ENCODE peak calls at places on chromosomes 7 and 10, in five cellular contexts. M, X, Q, Y and N are unnamed samples.
A peak's percentile ranks its signal among the peaks of the same experiment; 100 is the strongest.

GRCh38 chr10:131578472-131578970 is 267.0 kb upstream of the TCERG1L start:
- DNase-seq in M (no peak), X (no peak), Q (no peak), Y (no peak), N (no peak)

GRCh38 chr10:87696922-87697714 is 37.4 kb downstream of the PAPSS2 start:
- DNase-seq in M (no peak), X (no peak), Q (no peak), Y (no peak), N (no peak)

GRCh38 chr10:85917601-85918000 is 449.0 kb downstream of the GRID1 start:
- DNase-seq in M (no peak), X (no peak), Q (no peak), Y (no peak), N (no peak)

GRCh38 chr7:41319601-41320000 is 383.3 kb downstream of the INHBA start:
- DNase-seq in M (no peak), X (no peak), Q (no peak), Y (no peak), N (no peak)

GRCh38 chr7:32507416-32507815 is 12.1 kb downstream of the AVL9 start:
- DNase-seq in M (no peak), X (no peak), Q (no peak), Y (no peak), N (no peak)

GRCh38 chr7:140841316-140841715 is 83.4 kb downstream of the BRAF start:
- DNase-seq in M (no peak), X (no peak), Q (no peak), Y (no peak), N (no peak)

GRCh38 chr7:46979439-46979838 is 602.5 kb downstream of the TNS3 start:
- DNase-seq in M (no peak), X (no peak), Q (no peak), Y (no peak), N (no peak)

GRCh38 chr7:128831178-128831993 is 1.2 kb downstream of the FLNC start:
- DNase-seq in M (no peak), X (no peak), Q (no peak), Y (peak; percentile 93), N (peak; percentile 74)

GRCh38 chr10:88401671-88402347 is 181.3 kb downstream of the RNLS start:
- DNase-seq in M (no peak), X (no peak), Q (no peak), Y (no peak), N (no peak)

GRCh38 chr7:19572566-19572965 is 136.3 kb downstream of the POLR1F start:
- DNase-seq in M (no peak), X (no peak), Q (no peak), Y (no peak), N (no peak)

GRCh38 chr10:43026039-43026973 is 50.6 kb upstream of the RET start:
- DNase-seq in M (no peak), X (no peak), Q (no peak), Y (no peak), N (peak; percentile 26)

GRCh38 chr7:71419546-71420337 is 287.8 kb downstream of the GALNT17 start:
- DNase-seq in M (no peak), X (no peak), Q (no peak), Y (no peak), N (no peak)

GRCh38 chr7:83976302-83976701 is 218.3 kb downstream of the SEMA3A start:
- DNase-seq in M (no peak), X (no peak), Q (peak; percentile 22), Y (peak; percentile 21), N (peak; percentile 57)

GRCh38 chr10:23404461-23404980 is 34.4 kb upstream of the OTUD1 start:
- DNase-seq in M (no peak), X (no peak), Q (no peak), Y (no peak), N (no peak)

GRCh38 chr10:17199351-17199804 is 2.1 kb downstream of the TRDMT1 start:
- DNase-seq in M (no peak), X (no peak), Q (no peak), Y (peak; percentile 34), N (peak; percentile 39)

GRCh38 chr7:111113263-111114017 is 22.5 kb downstream of the LRRN3 start:
- DNase-seq in M (no peak), X (no peak), Q (peak; percentile 29), Y (no peak), N (no peak)

GRCh38 chr10:5894873-5895272 is 4.8 kb downstream of the FBH1 start:
- DNase-seq in M (no peak), X (no peak), Q (no peak), Y (peak; percentile 82), N (no peak)

GRCh38 chr10:79444243-79445119 is 943 bp downstream of the ZCCHC24 start:
- DNase-seq in M (no peak), X (no peak), Q (no peak), Y (peak; percentile 74), N (peak; percentile 78)

GRCh38 chr7:148327379-148327778 is 263.2 kb upstream of the C7orf33 start:
- DNase-seq in M (no peak), X (no peak), Q (peak; percentile 30), Y (no peak), N (no peak)

DNA sequence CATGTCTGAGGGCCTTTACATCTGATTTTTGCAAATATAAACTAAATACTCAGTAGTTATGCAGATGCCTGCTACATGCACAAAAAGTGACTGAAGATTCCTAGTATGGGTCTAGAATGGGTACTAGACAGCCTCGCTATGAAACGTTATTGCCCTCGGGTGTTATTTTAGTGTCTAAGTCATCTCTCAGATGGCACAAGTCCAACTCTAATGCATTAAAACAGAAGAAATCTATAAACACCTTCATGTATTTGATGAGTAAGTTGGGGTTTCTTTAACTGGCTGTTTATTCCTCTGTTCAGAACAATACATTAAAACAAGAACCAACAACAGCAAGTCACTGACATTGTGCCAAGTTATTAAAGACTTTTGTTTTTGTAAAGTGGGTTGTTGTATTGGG is 41.6 kb downstream of the TEX36 start:
- DNase-seq in M (no peak), X (no peak), Q (no peak), Y (no peak), N (no peak)
- TF ChIP-seq REST in M (no peak), X (no peak), Q (no peak), Y (no peak), N (no peak)

GRCh38 chr10:122494173-122494820 is 32.9 kb downstream of the HTRA1 start:
- DNase-seq in M (no peak), X (no peak), Q (no peak), Y (no peak), N (no peak)

GRCh38 chr10:122493761-122494160 is 32.4 kb downstream of the HTRA1 start:
- DNase-seq in M (no peak), X (no peak), Q (no peak), Y (no peak), N (no peak)

GRCh38 chr10:122494833-122495232 is 33.5 kb downstream of the HTRA1 start:
- DNase-seq in M (peak; percentile 89), X (no peak), Q (no peak), Y (no peak), N (no peak)

GRCh38 chr10:122497241-122497640 is 35.9 kb downstream of the HTRA1 start:
- DNase-seq in M (no peak), X (no peak), Q (no peak), Y (no peak), N (no peak)

DNA sequence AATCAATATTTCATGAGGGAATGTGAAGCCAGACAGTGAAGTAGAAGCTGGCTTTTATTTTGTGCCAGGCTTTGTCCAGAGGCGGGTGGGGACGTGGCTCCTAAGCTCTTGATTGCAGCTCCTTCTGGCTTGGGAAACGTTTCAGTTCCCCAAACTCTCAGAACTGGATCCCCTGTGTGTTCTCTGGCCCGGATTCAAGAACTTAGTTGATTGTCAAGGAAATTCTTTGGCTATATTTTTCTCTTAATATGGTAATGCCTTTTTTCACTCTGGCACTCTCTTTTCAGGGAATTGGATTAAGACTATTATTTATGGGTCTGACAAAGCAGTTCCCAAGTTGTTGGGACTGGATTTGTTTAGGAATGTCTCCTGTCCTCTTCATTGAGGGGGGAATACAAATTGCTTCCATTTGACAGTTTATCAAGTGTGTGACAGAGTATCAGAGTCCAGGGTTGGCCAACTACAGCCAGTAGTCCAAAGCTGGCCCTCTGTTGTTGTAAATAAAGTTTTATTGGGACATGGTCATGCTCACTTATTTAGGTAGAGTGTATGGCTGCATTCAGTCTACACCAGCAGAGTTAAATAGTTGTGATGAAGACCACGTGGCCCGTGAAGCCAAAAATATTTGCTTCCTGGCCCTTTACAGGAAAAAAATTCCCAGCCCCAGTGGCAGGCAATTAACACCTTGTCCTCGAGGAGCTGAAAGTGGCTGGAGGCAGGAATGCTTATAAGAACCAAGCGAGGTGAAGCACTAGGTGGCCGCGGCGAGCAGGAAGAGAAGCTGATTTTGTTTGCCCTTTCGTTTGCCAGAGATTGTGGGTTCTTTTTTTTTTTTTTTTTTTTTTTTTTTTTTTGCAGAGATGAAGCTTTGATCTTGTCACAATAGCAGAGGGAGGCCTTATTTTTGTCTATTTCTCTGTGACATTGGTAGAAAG is 34.3 kb downstream of the HTRA1 start:
- DNase-seq in M (peak; percentile 21), X (no peak), Q (no peak), Y (no peak), N (no peak)
- TF ChIP-seq ZBTB33 in M (no peak), X (no peak), Q (no peak), Y (no peak), N (no peak)

GRCh38 chr10:82319558-82319957 is 444.6 kb downstream of the NRG3 start:
- DNase-seq in M (no peak), X (no peak), Q (no peak), Y (no peak), N (no peak)
- TF ChIP-seq REST in M (no peak), X (no peak), Q (no peak), Y (no peak), N (no peak)

GRCh38 chr7:96319444-96319843 is 2.5 kb downstream of the SLC25A13 start:
- DNase-seq in M (no peak), X (no peak), Q (no peak), Y (no peak), N (no peak)
- TF ChIP-seq ZBTB33 in M (no peak), X (no peak), Q (no peak), Y (no peak), N (no peak)

GRCh38 chr7:158651968-158652555 is 52.5 kb downstream of the NCAPG2 start:
- DNase-seq in M (no peak), X (no peak), Q (no peak), Y (no peak), N (no peak)
- TF ChIP-seq REST in M (no peak), X (no peak), Q (no peak), Y (no peak), N (no peak)

DNA sequence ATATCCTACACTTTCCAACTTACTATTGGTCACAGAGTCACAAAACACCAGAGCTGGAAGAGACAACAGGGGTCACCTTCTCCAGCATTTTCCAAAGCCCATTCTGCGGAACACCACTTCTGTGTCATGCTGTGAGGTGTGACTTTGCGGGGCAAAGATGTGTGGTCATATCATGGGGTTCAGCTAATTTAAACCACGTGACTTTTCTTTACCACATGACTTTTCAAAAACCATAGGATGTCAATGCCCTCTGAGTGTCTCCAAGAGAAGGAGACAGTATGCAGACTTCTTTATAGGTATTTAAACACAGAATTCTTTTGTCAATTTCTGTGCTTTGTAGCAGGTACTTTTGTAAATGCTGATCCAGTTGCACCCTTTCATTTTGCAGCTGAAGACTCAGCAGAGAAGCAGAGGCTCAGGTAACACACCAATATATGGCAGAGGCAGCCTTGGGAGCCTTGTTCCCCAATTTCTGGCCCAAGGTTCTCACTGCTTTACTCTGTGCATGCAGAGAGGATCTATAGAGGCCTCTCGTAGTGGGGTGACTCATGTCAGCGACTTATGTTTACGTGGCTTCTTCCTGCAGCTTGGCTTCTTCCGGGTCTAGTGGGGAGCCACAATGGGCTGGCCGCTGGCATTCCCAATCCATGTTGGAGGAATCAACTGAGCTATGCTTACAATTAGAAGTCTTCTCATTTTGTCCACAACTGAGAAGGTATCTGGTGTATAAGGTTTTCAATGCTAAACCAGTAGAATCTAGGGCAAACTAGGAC is 104.0 kb upstream of the RHOBTB1 start:
- DNase-seq in M (no peak), X (no peak), Q (no peak), Y (no peak), N (no peak)
- TF ChIP-seq ZBTB33 in M (no peak), X (no peak), Q (no peak), Y (no peak), N (no peak)